ENCODE peak calls at places on chromosomes 7 and 10, in five cellular contexts. One of them, this sample, is unnamed.

GRCh38 chr10:66242885-66243284 is 683.0 kb upstream of the LRRTM3 start:
- DNase-seq in A549: no peak
- DNase-seq in fibroblast of lung: no peak
- DNase-seq in body of pancreas: no peak
- DNase-seq in hepatocyte: no peak
- DNase-seq in this sample: no peak

GRCh38 chr7:140983802-140984201 is 30.9 kb downstream of the MRPS33 start:
- DNase-seq in fibroblast of lung: peak; percentile 12
- DNase-seq in hepatocyte: no peak
- DNase-seq in body of pancreas: no peak
- DNase-seq in A549: no peak
- DNase-seq in this sample: no peak

GRCh38 chr7:40977533-40977932 is 725.4 kb downstream of the INHBA start:
- DNase-seq in fibroblast of lung: no peak
- DNase-seq in hepatocyte: no peak
- DNase-seq in body of pancreas: no peak
- DNase-seq in A549: no peak
- DNase-seq in this sample: no peak

GRCh38 chr7:105198223-105198622 is 184.2 kb downstream of the KMT2E start:
- DNase-seq in hepatocyte: peak; percentile 44
- DNase-seq in body of pancreas: no peak
- DNase-seq in A549: no peak
- DNase-seq in fibroblast of lung: peak; percentile 71
- DNase-seq in this sample: no peak

GRCh38 chr10:1374501-1374900 is 318.3 kb downstream of the WDR37 start:
- DNase-seq in hepatocyte: no peak
- DNase-seq in fibroblast of lung: no peak
- DNase-seq in body of pancreas: no peak
- DNase-seq in A549: no peak
- DNase-seq in this sample: no peak

GRCh38 chr10:115001506-115002381 is 63.7 kb downstream of the TRUB1 start:
- DNase-seq in A549: no peak
- DNase-seq in hepatocyte: no peak
- DNase-seq in body of pancreas: peak; percentile 9
- DNase-seq in fibroblast of lung: peak; percentile 15
- DNase-seq in this sample: no peak

GRCh38 chr10:28505359-28505959 is 27.5 kb upstream of the WAC start:
- DNase-seq in body of pancreas: no peak
- DNase-seq in A549: no peak
- DNase-seq in fibroblast of lung: no peak
- DNase-seq in hepatocyte: no peak
- DNase-seq in this sample: no peak

GRCh38 chr10:92291921-92292860 is 1.2 kb downstream of the MARCHF5 start:
- DNase-seq in fibroblast of lung: peak; percentile 60
- DNase-seq in hepatocyte: peak; percentile 70
- DNase-seq in body of pancreas: peak; percentile 56
- DNase-seq in A549: peak; percentile 57
- DNase-seq in this sample: peak; percentile 46

GRCh38 chr10:110852255-110852896 is 19.4 kb upstream of the PDCD4 start:
- DNase-seq in fibroblast of lung: no peak
- DNase-seq in hepatocyte: peak; percentile 78
- DNase-seq in body of pancreas: peak; percentile 88
- DNase-seq in A549: no peak
- DNase-seq in this sample: peak; percentile 97

GRCh38 chr10:44034946-44035345 is 350.0 kb downstream of the CXCL12 start:
- DNase-seq in body of pancreas: no peak
- DNase-seq in A549: no peak
- DNase-seq in hepatocyte: no peak
- DNase-seq in fibroblast of lung: no peak
- DNase-seq in this sample: no peak

GRCh38 chr7:146090023-146090645 is 26.5 kb upstream of the CNTNAP2 start:
- DNase-seq in body of pancreas: peak; percentile 4
- DNase-seq in hepatocyte: peak; percentile 50
- DNase-seq in fibroblast of lung: peak; percentile 60
- DNase-seq in A549: peak; percentile 6
- DNase-seq in this sample: peak; percentile 18

DNA sequence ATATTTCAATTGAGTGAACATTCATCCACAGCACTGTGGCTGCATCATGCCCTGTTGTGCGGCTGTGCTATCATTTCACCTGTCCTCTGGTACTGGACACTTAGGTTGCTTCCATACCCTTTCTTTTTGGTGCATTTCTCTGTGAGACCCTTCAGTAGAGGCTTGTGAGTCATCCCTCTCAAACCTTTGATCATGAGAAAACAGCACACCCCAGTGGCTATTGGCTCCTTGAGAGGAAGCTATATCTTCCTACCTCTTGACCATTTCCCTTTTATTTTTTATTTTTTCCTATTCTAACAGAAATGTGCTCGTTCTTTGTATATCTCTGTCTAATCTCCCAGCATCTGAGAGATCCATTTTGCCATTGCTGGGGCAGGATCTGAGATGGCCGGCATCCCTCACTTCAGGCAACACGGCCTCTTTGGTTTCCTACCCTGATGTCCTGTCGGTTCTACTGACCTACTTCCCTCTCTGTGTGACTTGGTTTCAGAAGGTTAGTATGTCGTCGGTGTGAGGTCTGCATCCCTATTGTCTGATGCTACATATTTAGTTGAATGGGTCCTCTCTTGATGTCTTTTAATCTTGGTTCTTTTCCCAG is 23.8 kb upstream of the PIK3AP1 start:
- DNase-seq in hepatocyte: peak; percentile 31
- DNase-seq in A549: no peak
- DNase-seq in body of pancreas: peak; percentile 21
- DNase-seq in fibroblast of lung: peak; percentile 6
- DNase-seq in this sample: no peak
- H3K27ac ChIP-seq in hepatocyte: no peak overlapping the region
- H3K27ac ChIP-seq in A549: no peak overlapping the region
- H3K27ac ChIP-seq in body of pancreas: no peak overlapping the region
- H3K27ac ChIP-seq in fibroblast of lung: no peak overlapping the region
- H3K27ac ChIP-seq in this sample: no peak overlapping the region

GRCh38 chr7:44242091-44242490 is 41.3 kb downstream of the YKT6 start:
- DNase-seq in fibroblast of lung: no peak
- DNase-seq in body of pancreas: no peak
- DNase-seq in hepatocyte: no peak
- DNase-seq in A549: no peak
- DNase-seq in this sample: no peak

GRCh38 chr7:44247868-44248651 is 47.3 kb downstream of the YKT6 start:
- DNase-seq in hepatocyte: no peak
- DNase-seq in fibroblast of lung: no peak
- DNase-seq in A549: no peak
- DNase-seq in body of pancreas: no peak
- DNase-seq in this sample: no peak

GRCh38 chr7:44246396-44247113 is 45.8 kb downstream of the YKT6 start:
- DNase-seq in A549: no peak
- DNase-seq in body of pancreas: no peak
- DNase-seq in fibroblast of lung: no peak
- DNase-seq in hepatocyte: no peak
- DNase-seq in this sample: no peak

GRCh38 chr7:44240983-44241510 is 40.3 kb downstream of the YKT6 start:
- DNase-seq in A549: peak; percentile 92
- DNase-seq in fibroblast of lung: peak; percentile 83
- DNase-seq in body of pancreas: peak; percentile 86
- DNase-seq in hepatocyte: peak; percentile 90
- DNase-seq in this sample: peak; percentile 79

GRCh38 chr7:44244282-44244681 is 43.5 kb downstream of the YKT6 start:
- DNase-seq in A549: peak; percentile 58
- DNase-seq in hepatocyte: no peak
- DNase-seq in fibroblast of lung: no peak
- DNase-seq in body of pancreas: no peak
- DNase-seq in this sample: no peak
- TF ChIP-seq CTCF in A549: peak; percentile 43
- TF ChIP-seq CTCF in hepatocyte: peak; percentile 34
- TF ChIP-seq CTCF in fibroblast of lung: peak; percentile 33
- TF ChIP-seq CTCF in body of pancreas: no peak
- TF ChIP-seq CTCF in this sample: peak; percentile 35

GRCh38 chr10:74334221-74334620 is 183.2 kb downstream of the ADK start:
- DNase-seq in fibroblast of lung: no peak
- DNase-seq in hepatocyte: no peak
- DNase-seq in body of pancreas: no peak
- DNase-seq in A549: no peak
- DNase-seq in this sample: no peak
- H3K27ac ChIP-seq in fibroblast of lung: peak overlapping the region; percentile 11
- H3K27ac ChIP-seq in hepatocyte: no peak overlapping the region
- H3K27ac ChIP-seq in body of pancreas: no peak overlapping the region
- H3K27ac ChIP-seq in A549: no peak overlapping the region
- H3K27ac ChIP-seq in this sample: no peak overlapping the region

GRCh38 chr10:22986771-22987542 is 59.1 kb downstream of the ARMC3 start:
- DNase-seq in fibroblast of lung: peak; percentile 73
- DNase-seq in body of pancreas: no peak
- DNase-seq in A549: no peak
- DNase-seq in hepatocyte: peak; percentile 37
- DNase-seq in this sample: peak; percentile 9
- TF ChIP-seq CTCF in fibroblast of lung: peak; percentile 8
- TF ChIP-seq CTCF in body of pancreas: peak; percentile 6
- TF ChIP-seq CTCF in A549: peak; percentile 62
- TF ChIP-seq CTCF in hepatocyte: peak; percentile 61
- TF ChIP-seq CTCF in this sample: peak; percentile 60